ENCODE peak calls at places on chromosomes 16 and 17, in ten cellular contexts. L is coronary artery; I is HCT116; R is transverse colon; P is CD8-positive, alpha-beta T cell; S is AG09319; Y is epithelial cell of esophagus; J is cardiac fibroblast; G is natural killer cell; Q is lower leg skin. O is an unnamed sample.

GRCh38 chr17:76654408-76654807 is 10.9 kb upstream of the ST6GALNAC1 start:
- DNase-seq in S (no peak), L (no peak), Q (no peak), J (no peak), R (no peak), P (no peak), G (no peak), I (no peak), Y (no peak), O (no peak)

GRCh38 chr17:80272366-80272765 is 11.7 kb downstream of the RNF213 start:
- DNase-seq in L (no peak), S (no peak), I (no peak), R (no peak), G (no peak), Y (no peak), P (no peak), J (no peak), Q (no peak), O (no peak)

GRCh38 chr16:85798901-85799496 is 345 bp downstream of the EMC8 start:
- DNase-seq in S (no peak), L (no peak), G (peak), P (no peak), I (no peak), R (peak), J (peak), Q (no peak), Y (peak), O (no peak)

GRCh38 chr16:69526831-69527655 is 38.7 kb upstream of the NFAT5 start:
- DNase-seq in I (no peak), R (no peak), G (no peak), J (no peak), Y (no peak), S (no peak), P (no peak), Q (no peak), L (no peak), O (no peak)

GRCh38 chr17:7852262-7852670 is 2.6 kb upstream of the TMEM88 start:
- DNase-seq in L (no peak), I (no peak), Q (peak), S (no peak), P (no peak), J (no peak), Y (no peak), R (no peak), G (no peak), O (no peak)

GRCh38 chr17:50111687-50112655 is 16.8 kb downstream of the PDK2 start:
- DNase-seq in Q (no peak), L (peak), G (no peak), R (no peak), P (no peak), J (no peak), S (no peak), I (no peak), Y (no peak), O (no peak)

GRCh38 chr17:49989518-49989880 is 5.5 kb downstream of the DLX3 start:
- DNase-seq in G (no peak), I (no peak), J (no peak), S (no peak), R (no peak), P (no peak), Q (no peak), L (peak), Y (no peak), O (no peak)

GRCh38 chr17:61411114-61411943 is 11.7 kb downstream of the TBX2 start:
- DNase-seq in L (peak), P (no peak), J (peak), S (peak), G (peak), I (no peak), Y (peak), Q (peak), R (peak), O (peak)

GRCh38 chr16:69632836-69633235 is 67.1 kb downstream of the NFAT5 start:
- DNase-seq in J (no peak), Y (no peak), P (no peak), I (no peak), G (no peak), S (no peak), R (no peak), L (no peak), Q (no peak), O (no peak)

GRCh38 chr16:6926762-6927161 is 405.9 kb upstream of the RBFOX1 start:
- DNase-seq in L (no peak), R (no peak), S (no peak), Y (no peak), P (no peak), Q (peak), G (no peak), I (no peak), J (no peak), O (no peak)

GRCh38 chr17:81635973-81636504 is 873 bp downstream of the NPLOC4 start:
- DNase-seq in J (no peak), I (no peak), Y (peak), Q (no peak), R (no peak), S (peak), L (no peak), P (no peak), G (no peak), O (no peak)

GRCh38 chr17:45824475-45824874 is 20.2 kb upstream of the SPPL2C start:
- DNase-seq in Q (no peak), L (no peak), R (no peak), G (no peak), S (no peak), I (no peak), J (no peak), P (no peak), Y (no peak), O (no peak)

GRCh38 chr16:17307501-17307900 is 163.3 kb downstream of the XYLT1 start:
- DNase-seq in P (no peak), Q (no peak), J (no peak), G (no peak), L (no peak), Y (no peak), R (no peak), S (no peak), I (no peak), O (no peak)

GRCh38 chr16:1913327-1914083 is 4.7 kb downstream of the HS3ST6 start:
- DNase-seq in R (peak), L (no peak), Q (peak), I (no peak), Y (peak), J (no peak), P (no peak), S (no peak), G (no peak), O (no peak)

GRCh38 chr17:77304746-77305473 is 164.1 kb downstream of the SEC14L1 start:
- DNase-seq in R (peak), L (no peak), S (no peak), P (no peak), G (no peak), Q (no peak), J (no peak), I (no peak), Y (no peak), O (no peak)

GRCh38 chr17:7314719-7315569 is at the start of gene GPS2:
- DNase-seq in R (peak), Q (peak), J (peak), S (no peak), I (peak), P (peak), Y (peak), G (peak), L (peak), O (peak)

GRCh38 chr16:1265826-1266225 is 10.0 kb downstream of the TPSD1 start:
- DNase-seq in P (no peak), L (no peak), J (no peak), R (no peak), S (no peak), I (no peak), Y (no peak), G (no peak), Q (no peak), O (no peak)

GRCh38 chr16:83305092-83305491 is 502.7 kb upstream of the HSBP1 start:
- DNase-seq in L (no peak), J (peak), R (no peak), G (no peak), Q (no peak), Y (peak), I (no peak), P (no peak), S (peak), O (no peak)

GRCh38 chr17:2057714-2058520 is 3.0 kb downstream of the HIC1 start:
- DNase-seq in R (no peak), Q (no peak), Y (no peak), S (no peak), G (no peak), P (no peak), J (peak), L (no peak), I (no peak), O (no peak)

GRCh38 chr16:76535-77272 is 1.3 kb upstream of the MPG start:
- DNase-seq in J (peak), Q (peak), Y (peak), S (peak), L (peak), P (no peak), G (no peak), R (peak), I (no peak), O (no peak)

GRCh38 chr17:45784583-45785372 is 658 bp downstream of the CRHR1 start:
- DNase-seq in P (no peak), J (peak), Y (peak), S (no peak), G (no peak), R (no peak), L (no peak), I (no peak), Q (no peak), O (no peak)

GRCh38 chr16:2013527-2013926 is 3.9 kb upstream of the ZNF598 start:
- DNase-seq in L (no peak), P (no peak), R (no peak), J (no peak), I (no peak), S (no peak), Q (no peak), G (no peak), Y (no peak), O (no peak)

GRCh38 chr17:76437467-76438402 is 15.2 kb downstream of the UBE2O start:
- DNase-seq in G (no peak), Q (no peak), L (no peak), S (no peak), I (no peak), P (no peak), J (no peak), Y (peak), R (no peak), O (no peak)

GRCh38 chr16:24685539-24686432 is 43.7 kb upstream of the TNRC6A start:
- DNase-seq in S (peak), Y (peak), P (no peak), L (peak), I (no peak), R (peak), Q (no peak), G (no peak), J (peak), O (peak)

GRCh38 chr16:54602666-54603065 is 316.1 kb upstream of the IRX3 start:
- DNase-seq in J (no peak), S (no peak), Y (no peak), L (no peak), R (no peak), G (no peak), Q (no peak), P (no peak), I (no peak), O (peak)

GRCh38 chr17:77865109-77865611 is 93.3 kb upstream of the TNRC6C start:
- DNase-seq in L (no peak), G (no peak), J (no peak), I (no peak), Q (no peak), S (no peak), P (no peak), Y (no peak), R (no peak), O (no peak)

GRCh38 chr16:16042076-16042475 is 92.7 kb downstream of the ABCC1 start:
- DNase-seq in L (no peak), J (peak), S (peak), P (no peak), Q (no peak), R (no peak), G (no peak), Y (no peak), I (no peak), O (no peak)

GRCh38 chr17:49390548-49391324 is 23.9 kb downstream of the PHB1 start:
- DNase-seq in L (no peak), G (no peak), S (no peak), Q (peak), R (peak), I (no peak), Y (no peak), J (peak), P (no peak), O (no peak)

GRCh38 chr17:43720311-43721060 is 38.1 kb downstream of the SOST start:
- DNase-seq in R (peak), L (peak), P (peak), J (peak), S (no peak), I (no peak), Q (peak), G (peak), Y (peak), O (peak)

GRCh38 chr17:72998343-72998742 is 94.1 kb downstream of the SLC39A11 start:
- DNase-seq in L (no peak), Q (no peak), S (no peak), R (no peak), Y (no peak), I (no peak), P (no peak), J (no peak), G (no peak), O (no peak)

GRCh38 chr17:58412910-58413630 is 4.3 kb downstream of the RNF43 start:
- DNase-seq in I (no peak), Q (no peak), R (no peak), P (no peak), J (no peak), Y (peak), S (no peak), G (no peak), L (no peak), O (no peak)

GRCh38 chr17:59848385-59848668 is 44.4 kb downstream of the TUBD1 start:
- DNase-seq in J (no peak), Q (no peak), L (no peak), G (no peak), Y (no peak), I (no peak), R (no peak), P (no peak), S (no peak), O (no peak)

GRCh38 chr16:48049832-48050231 is 106.0 kb downstream of the ABCC12 start:
- DNase-seq in P (no peak), I (no peak), G (no peak), J (no peak), S (no peak), Y (no peak), Q (no peak), L (no peak), R (no peak), O (no peak)

GRCh38 chr16:54277845-54278703 is 8.5 kb downstream of the IRX3 start:
- DNase-seq in Q (no peak), J (no peak), I (no peak), R (no peak), G (no peak), S (no peak), Y (no peak), L (no peak), P (no peak), O (no peak)

GRCh38 chr16:84504420-84505248 is at the start of gene MEAK7:
- DNase-seq in I (peak), R (peak), S (peak), Q (peak), J (peak), P (peak), L (peak), Y (peak), G (peak), O (peak)
- TF ChIP-seq CTCF in I (no peak), R (no peak), S (no peak), Q (no peak), J (no peak), P (no peak), L (no peak), Y (no peak), G (no peak), O (no peak)

DNA sequence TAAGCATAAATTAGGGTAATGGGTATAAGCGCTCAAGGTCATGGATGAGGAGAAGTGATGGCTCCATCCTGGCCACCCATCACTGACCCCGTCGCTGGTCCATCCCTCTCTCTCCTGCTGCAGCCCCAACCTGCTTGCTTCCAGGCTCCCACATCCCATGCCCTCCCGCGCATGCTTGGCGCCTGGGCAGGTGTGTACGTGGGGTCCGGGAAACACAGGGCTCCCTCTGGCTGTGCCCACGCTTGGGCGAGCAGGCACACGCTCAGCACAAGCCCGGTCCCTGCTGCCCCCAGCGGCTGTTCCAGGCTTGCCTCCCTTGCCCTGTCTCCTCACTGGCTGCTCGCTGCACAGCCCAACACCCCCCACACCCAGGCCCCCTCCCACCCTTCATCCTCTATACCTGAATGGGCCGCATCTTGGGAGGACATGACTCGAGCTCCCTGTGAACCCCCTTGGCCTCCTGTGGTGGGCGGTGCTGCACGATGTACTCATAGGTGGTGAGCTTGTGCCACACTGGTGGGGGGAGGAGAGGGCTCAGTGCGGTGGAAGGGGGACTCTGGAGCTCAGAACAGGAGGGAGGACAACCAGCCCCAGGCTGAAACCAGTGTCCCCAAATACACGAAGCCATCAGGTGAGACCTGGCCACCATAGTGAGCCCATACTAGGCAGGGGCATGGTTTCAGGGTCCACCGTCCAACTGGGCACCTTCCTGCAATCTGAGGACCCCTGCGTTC is 4.7 kb upstream of the TPPP3 start:
- DNase-seq in J (no peak), Y (peak), L (no peak), I (no peak), S (no peak), R (no peak), G (no peak), P (no peak), Q (no peak), O (no peak)
- TF ChIP-seq CTCF in J (no peak), Y (peak), L (no peak), I (no peak), S (no peak), R (no peak), G (no peak), P (no peak), Q (no peak), O (no peak)

GRCh38 chr17:4572131-4572530 is 11.8 kb upstream of the GGT6 start:
- DNase-seq in L (no peak), I (no peak), R (no peak), G (no peak), Y (no peak), Q (no peak), P (no peak), J (no peak), S (no peak), O (no peak)
- TF ChIP-seq CTCF in L (no peak), I (no peak), R (no peak), G (no peak), Y (no peak), Q (no peak), P (no peak), J (no peak), S (no peak), O (no peak)

DNA sequence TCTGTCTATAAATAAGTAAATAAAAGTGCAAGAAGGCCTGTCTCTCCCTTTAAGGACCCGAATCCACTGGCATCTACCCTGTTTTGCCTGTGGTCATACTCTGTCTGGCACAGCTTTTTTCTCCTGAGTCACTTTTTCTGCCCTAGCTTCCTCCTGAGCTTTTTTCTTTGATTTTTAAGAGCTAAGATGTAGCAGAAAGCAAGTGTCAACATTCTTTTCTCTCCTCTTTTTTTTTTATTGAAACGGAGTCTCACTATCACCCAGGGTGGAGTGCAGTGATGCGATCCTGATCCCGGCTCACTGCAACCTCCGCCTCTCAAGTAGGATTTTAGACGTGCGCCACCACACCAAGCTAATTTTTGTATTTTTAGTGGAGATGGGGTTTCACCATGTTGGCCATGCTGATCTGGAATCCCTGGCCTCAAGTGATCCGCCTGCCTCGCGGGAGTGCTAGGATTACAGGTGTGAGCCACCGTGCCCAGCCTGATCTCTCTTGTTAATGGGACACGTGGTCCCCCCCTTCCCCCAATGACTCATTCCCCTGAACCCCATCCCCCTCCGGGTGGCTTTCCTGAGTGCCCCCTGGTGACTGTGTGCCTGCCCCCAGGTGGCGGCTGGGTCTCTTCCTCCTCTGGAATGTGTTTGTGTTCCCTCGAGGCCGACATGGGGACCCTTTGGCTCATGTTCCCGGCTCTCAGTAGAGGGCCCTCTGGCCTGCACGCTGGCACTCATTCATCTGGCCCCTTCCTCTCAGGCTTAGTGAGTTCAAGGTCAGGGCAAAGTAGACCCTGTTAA is 14.2 kb downstream of the C16orf90 start:
- DNase-seq in J (no peak), G (no peak), Q (no peak), Y (no peak), L (no peak), S (no peak), I (no peak), P (no peak), R (no peak), O (no peak)
- TF ChIP-seq CTCF in J (no peak), G (no peak), Q (no peak), Y (no peak), L (no peak), S (no peak), I (no peak), P (no peak), R (no peak), O (no peak)

O was measured in osteocyte.